ENCODE peak calls at places on chromosome 9, in nine cellular contexts. One of them, this sample, is unnamed.

GRCh38 chr9:109251080-109251775 is 69.6 kb downstream of the EPB41L4B start:
- DNase-seq in aorta: peak
- DNase-seq in HFFc6: peak
- DNase-seq in AG20443: peak
- DNase-seq in HTR-8/SVneo: no peak
- DNase-seq in HFF-Myc: no peak
- DNase-seq in lung microvascular endothelial cell: peak
- DNase-seq in C1 segment of cervical spinal cord: no peak
- DNase-seq in GM12891: no peak
- DNase-seq in this sample: peak

GRCh38 chr9:20558609-20559016 is 63.7 kb downstream of the MLLT3 start:
- DNase-seq in lung microvascular endothelial cell: peak
- DNase-seq in HTR-8/SVneo: no peak
- DNase-seq in aorta: no peak
- DNase-seq in GM12891: no peak
- DNase-seq in HFF-Myc: peak
- DNase-seq in AG20443: peak
- DNase-seq in HFFc6: peak
- DNase-seq in C1 segment of cervical spinal cord: no peak
- DNase-seq in this sample: peak

GRCh38 chr9:84668204-84669007 is 1.1 kb upstream of the NTRK2 start:
- DNase-seq in lung microvascular endothelial cell: peak
- DNase-seq in aorta: peak
- DNase-seq in HTR-8/SVneo: peak
- DNase-seq in GM12891: peak
- DNase-seq in HFF-Myc: peak
- DNase-seq in C1 segment of cervical spinal cord: peak
- DNase-seq in HFFc6: peak
- DNase-seq in AG20443: peak
- DNase-seq in this sample: no peak

GRCh38 chr9:38226491-38226951 is 157.5 kb upstream of the SHB start:
- DNase-seq in C1 segment of cervical spinal cord: no peak
- DNase-seq in GM12891: no peak
- DNase-seq in aorta: no peak
- DNase-seq in lung microvascular endothelial cell: peak
- DNase-seq in HFF-Myc: no peak
- DNase-seq in HTR-8/SVneo: peak
- DNase-seq in HFFc6: no peak
- DNase-seq in AG20443: no peak
- DNase-seq in this sample: no peak

GRCh38 chr9:33778700-33779351 is 16.5 kb upstream of the PRSS3 start:
- DNase-seq in HFF-Myc: no peak
- DNase-seq in C1 segment of cervical spinal cord: peak
- DNase-seq in AG20443: peak
- DNase-seq in lung microvascular endothelial cell: peak
- DNase-seq in HTR-8/SVneo: peak
- DNase-seq in GM12891: peak
- DNase-seq in HFFc6: peak
- DNase-seq in aorta: no peak
- DNase-seq in this sample: peak

GRCh38 chr9:82650368-82650767 is 412.6 kb downstream of the RASEF start:
- DNase-seq in HFF-Myc: no peak
- DNase-seq in lung microvascular endothelial cell: no peak
- DNase-seq in GM12891: no peak
- DNase-seq in AG20443: no peak
- DNase-seq in HTR-8/SVneo: no peak
- DNase-seq in C1 segment of cervical spinal cord: no peak
- DNase-seq in aorta: no peak
- DNase-seq in HFFc6: no peak
- DNase-seq in this sample: no peak

GRCh38 chr9:2726620-2727335 is 9.5 kb downstream of the KCNV2 start:
- DNase-seq in C1 segment of cervical spinal cord: no peak
- DNase-seq in HFFc6: peak
- DNase-seq in aorta: no peak
- DNase-seq in HFF-Myc: no peak
- DNase-seq in AG20443: no peak
- DNase-seq in HTR-8/SVneo: no peak
- DNase-seq in GM12891: no peak
- DNase-seq in lung microvascular endothelial cell: peak
- DNase-seq in this sample: peak

GRCh38 chr9:108956098-108956533 is 21.9 kb downstream of the ABITRAM start:
- DNase-seq in HFFc6: no peak
- DNase-seq in C1 segment of cervical spinal cord: no peak
- DNase-seq in lung microvascular endothelial cell: no peak
- DNase-seq in HFF-Myc: no peak
- DNase-seq in AG20443: no peak
- DNase-seq in GM12891: no peak
- DNase-seq in HTR-8/SVneo: no peak
- DNase-seq in aorta: no peak
- DNase-seq in this sample: no peak

GRCh38 chr9:113640418-113640817 is 176.9 kb downstream of the RGS3 start:
- DNase-seq in HTR-8/SVneo: no peak
- DNase-seq in GM12891: no peak
- DNase-seq in lung microvascular endothelial cell: no peak
- DNase-seq in HFFc6: no peak
- DNase-seq in HFF-Myc: no peak
- DNase-seq in AG20443: no peak
- DNase-seq in C1 segment of cervical spinal cord: no peak
- DNase-seq in aorta: no peak
- DNase-seq in this sample: no peak

GRCh38 chr9:75184471-75184870 is 96.2 kb downstream of the OSTF1 start:
- DNase-seq in C1 segment of cervical spinal cord: no peak
- DNase-seq in HFF-Myc: no peak
- DNase-seq in lung microvascular endothelial cell: peak
- DNase-seq in HFFc6: no peak
- DNase-seq in aorta: no peak
- DNase-seq in AG20443: no peak
- DNase-seq in GM12891: no peak
- DNase-seq in HTR-8/SVneo: no peak
- DNase-seq in this sample: no peak

GRCh38 chr9:99326112-99326916 is 104.2 kb downstream of the SEC61B start:
- DNase-seq in lung microvascular endothelial cell: peak
- DNase-seq in C1 segment of cervical spinal cord: no peak
- DNase-seq in aorta: no peak
- DNase-seq in GM12891: no peak
- DNase-seq in AG20443: no peak
- DNase-seq in HTR-8/SVneo: no peak
- DNase-seq in HFF-Myc: no peak
- DNase-seq in HFFc6: no peak
- DNase-seq in this sample: no peak

GRCh38 chr9:109319631-109320233 is 1.1 kb downstream of the EPB41L4B start:
- DNase-seq in HFFc6: no peak
- DNase-seq in lung microvascular endothelial cell: no peak
- DNase-seq in AG20443: no peak
- DNase-seq in C1 segment of cervical spinal cord: no peak
- DNase-seq in HFF-Myc: no peak
- DNase-seq in GM12891: no peak
- DNase-seq in HTR-8/SVneo: no peak
- DNase-seq in aorta: no peak
- DNase-seq in this sample: peak

GRCh38 chr9:98231770-98232478 is 23.5 kb downstream of the TBC1D2 start:
- DNase-seq in HFFc6: peak
- DNase-seq in C1 segment of cervical spinal cord: no peak
- DNase-seq in HTR-8/SVneo: peak
- DNase-seq in AG20443: peak
- DNase-seq in HFF-Myc: peak
- DNase-seq in aorta: peak
- DNase-seq in lung microvascular endothelial cell: peak
- DNase-seq in GM12891: no peak
- DNase-seq in this sample: peak

GRCh38 chr9:72315510-72316287 is 49.3 kb downstream of the ZFAND5 start:
- DNase-seq in GM12891: no peak
- DNase-seq in aorta: no peak
- DNase-seq in lung microvascular endothelial cell: no peak
- DNase-seq in HFF-Myc: peak
- DNase-seq in HFFc6: no peak
- DNase-seq in AG20443: peak
- DNase-seq in HTR-8/SVneo: no peak
- DNase-seq in C1 segment of cervical spinal cord: peak
- DNase-seq in this sample: peak

GRCh38 chr9:119004618-119004990 is 364.6 kb downstream of the BRINP1 start:
- DNase-seq in AG20443: peak
- DNase-seq in HFFc6: peak
- DNase-seq in HFF-Myc: no peak
- DNase-seq in C1 segment of cervical spinal cord: no peak
- DNase-seq in aorta: peak
- DNase-seq in HTR-8/SVneo: no peak
- DNase-seq in GM12891: no peak
- DNase-seq in lung microvascular endothelial cell: no peak
- DNase-seq in this sample: peak

GRCh38 chr9:109887079-109887478 is 107.1 kb downstream of the PALM2AKAP2 start:
- DNase-seq in HFF-Myc: peak
- DNase-seq in lung microvascular endothelial cell: peak
- DNase-seq in aorta: no peak
- DNase-seq in GM12891: no peak
- DNase-seq in HFFc6: peak
- DNase-seq in C1 segment of cervical spinal cord: no peak
- DNase-seq in AG20443: peak
- DNase-seq in HTR-8/SVneo: no peak
- DNase-seq in this sample: no peak

GRCh38 chr9:134128727-134129679 is 6.9 kb upstream of the WDR5 start:
- DNase-seq in HFF-Myc: no peak
- DNase-seq in C1 segment of cervical spinal cord: no peak
- DNase-seq in AG20443: no peak
- DNase-seq in HTR-8/SVneo: no peak
- DNase-seq in GM12891: no peak
- DNase-seq in aorta: no peak
- DNase-seq in HFFc6: no peak
- DNase-seq in lung microvascular endothelial cell: no peak
- DNase-seq in this sample: no peak

GRCh38 chr9:114270120-114270975 is 52.5 kb upstream of the ORM1 start:
- DNase-seq in lung microvascular endothelial cell: no peak
- DNase-seq in aorta: no peak
- DNase-seq in AG20443: no peak
- DNase-seq in HFFc6: no peak
- DNase-seq in HFF-Myc: no peak
- DNase-seq in GM12891: no peak
- DNase-seq in C1 segment of cervical spinal cord: no peak
- DNase-seq in HTR-8/SVneo: no peak
- DNase-seq in this sample: no peak

GRCh38 chr9:70817306-70817705 is 304.1 kb downstream of the TRPM3 start:
- DNase-seq in GM12891: no peak
- DNase-seq in lung microvascular endothelial cell: no peak
- DNase-seq in HFFc6: no peak
- DNase-seq in HFF-Myc: no peak
- DNase-seq in C1 segment of cervical spinal cord: no peak
- DNase-seq in aorta: no peak
- DNase-seq in HTR-8/SVneo: no peak
- DNase-seq in AG20443: no peak
- DNase-seq in this sample: no peak

GRCh38 chr9:98302150-98302549 is 46.7 kb upstream of the TBC1D2 start:
- DNase-seq in aorta: no peak
- DNase-seq in C1 segment of cervical spinal cord: no peak
- DNase-seq in HFF-Myc: no peak
- DNase-seq in lung microvascular endothelial cell: no peak
- DNase-seq in AG20443: no peak
- DNase-seq in HTR-8/SVneo: no peak
- DNase-seq in HFFc6: no peak
- DNase-seq in GM12891: no peak
- DNase-seq in this sample: no peak

GRCh38 chr9:69671291-69671903 is 774 bp downstream of the APBA1 start:
- DNase-seq in HFFc6: no peak
- DNase-seq in C1 segment of cervical spinal cord: peak
- DNase-seq in GM12891: no peak
- DNase-seq in lung microvascular endothelial cell: no peak
- DNase-seq in HTR-8/SVneo: no peak
- DNase-seq in HFF-Myc: no peak
- DNase-seq in AG20443: no peak
- DNase-seq in aorta: peak
- DNase-seq in this sample: no peak

GRCh38 chr9:33239922-33240321 is at the start of gene SPINK4:
- DNase-seq in HTR-8/SVneo: no peak
- DNase-seq in GM12891: no peak
- DNase-seq in aorta: no peak
- DNase-seq in lung microvascular endothelial cell: no peak
- DNase-seq in AG20443: no peak
- DNase-seq in HFF-Myc: no peak
- DNase-seq in HFFc6: no peak
- DNase-seq in C1 segment of cervical spinal cord: no peak
- DNase-seq in this sample: no peak

GRCh38 chr9:135750786-135751185 is 48.8 kb downstream of the KCNT1 start:
- DNase-seq in lung microvascular endothelial cell: no peak
- DNase-seq in HFFc6: no peak
- DNase-seq in GM12891: no peak
- DNase-seq in aorta: no peak
- DNase-seq in HFF-Myc: no peak
- DNase-seq in AG20443: no peak
- DNase-seq in HTR-8/SVneo: no peak
- DNase-seq in C1 segment of cervical spinal cord: no peak
- DNase-seq in this sample: no peak

GRCh38 chr9:801399-802071 is 40.0 kb upstream of the DMRT1 start:
- DNase-seq in HFF-Myc: no peak
- DNase-seq in AG20443: no peak
- DNase-seq in lung microvascular endothelial cell: peak
- DNase-seq in C1 segment of cervical spinal cord: no peak
- DNase-seq in HTR-8/SVneo: no peak
- DNase-seq in aorta: no peak
- DNase-seq in HFFc6: peak
- DNase-seq in GM12891: no peak
- DNase-seq in this sample: no peak

GRCh38 chr9:78439192-78439865 is 142.4 kb downstream of the PSAT1 start:
- DNase-seq in HFF-Myc: peak
- DNase-seq in HFFc6: peak
- DNase-seq in AG20443: peak
- DNase-seq in aorta: peak
- DNase-seq in HTR-8/SVneo: peak
- DNase-seq in C1 segment of cervical spinal cord: peak
- DNase-seq in lung microvascular endothelial cell: peak
- DNase-seq in GM12891: peak
- DNase-seq in this sample: peak

GRCh38 chr9:3292311-3292710 is 233.5 kb downstream of the RFX3 start:
- DNase-seq in C1 segment of cervical spinal cord: no peak
- DNase-seq in aorta: no peak
- DNase-seq in lung microvascular endothelial cell: no peak
- DNase-seq in HFF-Myc: no peak
- DNase-seq in GM12891: no peak
- DNase-seq in AG20443: no peak
- DNase-seq in HTR-8/SVneo: no peak
- DNase-seq in HFFc6: no peak
- DNase-seq in this sample: no peak

GRCh38 chr9:108474356-108474755 is 381.4 kb downstream of the ACTL7B start:
- DNase-seq in GM12891: no peak
- DNase-seq in lung microvascular endothelial cell: peak
- DNase-seq in C1 segment of cervical spinal cord: no peak
- DNase-seq in aorta: no peak
- DNase-seq in HFF-Myc: no peak
- DNase-seq in HTR-8/SVneo: no peak
- DNase-seq in AG20443: no peak
- DNase-seq in HFFc6: no peak
- DNase-seq in this sample: no peak

GRCh38 chr9:26935847-26936246 is 11.2 kb downstream of the PLAA start:
- DNase-seq in HFFc6: no peak
- DNase-seq in HTR-8/SVneo: no peak
- DNase-seq in AG20443: no peak
- DNase-seq in aorta: no peak
- DNase-seq in C1 segment of cervical spinal cord: no peak
- DNase-seq in GM12891: no peak
- DNase-seq in HFF-Myc: no peak
- DNase-seq in lung microvascular endothelial cell: no peak
- DNase-seq in this sample: no peak

GRCh38 chr9:122941560-122942234 is 877 bp downstream of the RABGAP1 start:
- DNase-seq in AG20443: peak
- DNase-seq in C1 segment of cervical spinal cord: no peak
- DNase-seq in HTR-8/SVneo: peak
- DNase-seq in lung microvascular endothelial cell: peak
- DNase-seq in HFFc6: peak
- DNase-seq in aorta: no peak
- DNase-seq in GM12891: no peak
- DNase-seq in HFF-Myc: no peak
- DNase-seq in this sample: peak

GRCh38 chr9:4070266-4070665 is 229.6 kb downstream of the GLIS3 start:
- DNase-seq in HFF-Myc: no peak
- DNase-seq in HTR-8/SVneo: no peak
- DNase-seq in lung microvascular endothelial cell: no peak
- DNase-seq in GM12891: no peak
- DNase-seq in C1 segment of cervical spinal cord: no peak
- DNase-seq in aorta: no peak
- DNase-seq in HFFc6: no peak
- DNase-seq in AG20443: no peak
- DNase-seq in this sample: no peak

GRCh38 chr9:127608104-127608966 is 3.7 kb upstream of the STXBP1 start:
- DNase-seq in HFFc6: peak
- DNase-seq in C1 segment of cervical spinal cord: peak
- DNase-seq in HFF-Myc: no peak
- DNase-seq in HTR-8/SVneo: peak
- DNase-seq in lung microvascular endothelial cell: peak
- DNase-seq in GM12891: peak
- DNase-seq in aorta: peak
- DNase-seq in AG20443: peak
- DNase-seq in this sample: no peak